ENCODE peak calls at places on chromosomes 3 and 15, in six cellular contexts. P is neural progenitor cell, K is prostate gland, L is lower lobe of right lung, A is heart right ventricle, C is Peyer's patch. G is an unnamed sample.

GRCh38 chr3:197682713-197683112 is 54.0 kb downstream of the RUBCN start:
- DNase-seq in C (no peak), K (no peak), L (no peak), P (no peak), A (no peak), G (no peak)

GRCh38 chr3:181326637-181327223 is 337.2 kb upstream of the DNAJC19 start:
- DNase-seq in A (no peak), L (no peak), K (no peak), C (no peak), P (peak; percentile 65), G (no peak)

GRCh38 chr3:152445227-152445626 is 176.5 kb downstream of the MBNL1 start:
- DNase-seq in K (no peak), C (no peak), P (no peak), A (no peak), L (no peak), G (no peak)

GRCh38 chr15:42088801-42089640 is 5.3 kb downstream of the PLA2G4D start:
- DNase-seq in K (no peak), L (no peak), P (no peak), A (no peak), C (no peak), G (no peak)

GRCh38 chr3:133413166-133414020 is 13.5 kb downstream of the BFSP2 start:
- DNase-seq in P (peak; percentile 17), A (no peak), C (no peak), K (no peak), L (no peak), G (no peak)

GRCh38 chr3:119628390-119628789 is 30.7 kb downstream of the PLA1A start:
- DNase-seq in L (no peak), A (no peak), K (no peak), P (no peak), C (no peak), G (no peak)

GRCh38 chr3:30531017-30531570 is 75.3 kb upstream of the TGFBR2 start:
- DNase-seq in C (no peak), L (no peak), A (no peak), K (no peak), P (no peak), G (no peak)

GRCh38 chr3:156551261-156551660 is 3.7 kb downstream of the SSR3 start:
- DNase-seq in A (no peak), C (no peak), P (no peak), L (no peak), K (no peak), G (no peak)

GRCh38 chr3:15660055-15660940 is 58.8 kb downstream of the BTD start:
- DNase-seq in K (no peak), P (no peak), L (no peak), C (no peak), A (no peak), G (no peak)

GRCh38 chr3:125624341-125624740 is 29.0 kb upstream of the OSBPL11 start:
- DNase-seq in K (no peak), L (no peak), P (no peak), C (no peak), A (no peak), G (no peak)

DNA sequence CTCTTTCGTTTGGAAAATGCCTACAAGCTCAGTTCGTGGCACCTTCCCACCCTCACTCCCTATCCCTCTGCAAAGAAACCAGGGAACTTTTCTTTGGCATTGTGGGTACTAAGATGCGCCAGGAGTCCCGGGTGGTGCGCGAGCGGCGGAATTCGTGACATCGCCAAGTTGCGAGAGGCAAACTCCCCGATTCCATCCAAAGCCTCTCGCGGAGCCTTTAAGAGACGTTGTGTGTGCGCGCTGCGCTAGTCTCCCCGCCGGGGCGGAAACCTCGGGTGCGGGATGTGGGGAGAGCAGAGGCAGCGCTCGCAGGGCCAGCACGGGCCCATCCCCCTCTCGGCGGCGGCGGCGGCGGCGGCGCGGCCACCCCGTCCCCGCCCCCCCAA is 443 bp upstream of the NR2F2 start:
- DNase-seq in A (no peak), P (no peak), C (no peak), L (peak; percentile 74), K (no peak), G (no peak)
- H3K27me3 ChIP-seq in A (peaks cover 27% of the 10 kb centered on the region), P (peaks cover 56% of the 10 kb centered on the region), C (no peaks in the 10 kb centered on the region), L (peaks cover 24% of the 10 kb centered on the region), K (no peaks in the 10 kb centered on the region), G (no peaks in the 10 kb centered on the region)

DNA sequence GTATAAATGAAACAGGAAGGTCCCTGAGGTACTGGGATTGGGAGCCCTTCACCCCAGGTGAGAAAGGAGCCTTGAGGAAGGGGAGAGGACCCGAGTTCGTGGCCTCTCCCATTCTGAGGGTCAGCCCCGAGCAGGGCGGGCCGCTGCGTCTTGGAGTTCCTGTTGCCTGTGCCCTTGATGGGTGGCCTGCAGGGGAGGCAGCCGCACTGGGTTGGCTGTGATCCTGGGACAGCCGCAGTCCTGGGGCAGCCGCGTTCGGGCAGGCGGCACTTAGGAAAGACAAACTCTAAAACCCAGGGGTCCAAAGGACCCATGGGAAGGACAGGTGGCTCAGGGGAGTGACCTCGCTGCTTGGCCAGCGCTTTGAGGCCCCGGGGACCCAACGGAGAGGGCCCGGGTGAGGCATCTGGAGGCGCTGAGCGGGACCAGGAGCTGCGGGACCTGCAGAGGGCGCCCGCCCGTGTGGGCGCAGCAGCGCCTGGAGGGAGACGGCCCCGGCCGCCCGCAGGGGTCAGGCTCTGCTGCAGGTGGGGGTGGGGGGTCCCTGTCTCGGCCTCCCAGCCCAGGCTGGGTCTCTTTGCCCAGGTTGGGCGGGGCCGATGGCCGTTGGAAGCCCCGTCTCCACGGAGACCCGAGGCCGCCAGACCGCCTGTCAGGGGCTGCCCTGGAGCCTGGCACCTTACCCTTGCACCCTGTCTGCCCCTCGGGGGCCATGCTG is 65.1 kb downstream of the HMCES start:
- DNase-seq in L (peak; percentile 65), C (peak; percentile 64), A (no peak), K (no peak), P (peak; percentile 77), G (peak; percentile 45)
- TF ChIP-seq CTCF in L (peak; percentile 59), C (peak; percentile 44), A (peak; percentile 60), K (peak; percentile 10), P (peak; percentile 70), G (peak; percentile 38)

GRCh38 chr3:55206000-55206399 is 278.1 kb upstream of the LRTM1 start:
- DNase-seq in K (no peak), P (no peak), A (no peak), C (no peak), L (no peak), G (no peak)
- H3K27me3 ChIP-seq in K (no peaks in the 10 kb centered on the region), P (no peaks in the 10 kb centered on the region), A (no peaks in the 10 kb centered on the region), C (no peaks in the 10 kb centered on the region), L (no peaks in the 10 kb centered on the region), G (no peaks in the 10 kb centered on the region)

GRCh38 chr3:128663151-128663550 is 12.5 kb upstream of the RPN1 start:
- DNase-seq in P (no peak), A (no peak), C (no peak), L (no peak), K (no peak), G (no peak)

DNA sequence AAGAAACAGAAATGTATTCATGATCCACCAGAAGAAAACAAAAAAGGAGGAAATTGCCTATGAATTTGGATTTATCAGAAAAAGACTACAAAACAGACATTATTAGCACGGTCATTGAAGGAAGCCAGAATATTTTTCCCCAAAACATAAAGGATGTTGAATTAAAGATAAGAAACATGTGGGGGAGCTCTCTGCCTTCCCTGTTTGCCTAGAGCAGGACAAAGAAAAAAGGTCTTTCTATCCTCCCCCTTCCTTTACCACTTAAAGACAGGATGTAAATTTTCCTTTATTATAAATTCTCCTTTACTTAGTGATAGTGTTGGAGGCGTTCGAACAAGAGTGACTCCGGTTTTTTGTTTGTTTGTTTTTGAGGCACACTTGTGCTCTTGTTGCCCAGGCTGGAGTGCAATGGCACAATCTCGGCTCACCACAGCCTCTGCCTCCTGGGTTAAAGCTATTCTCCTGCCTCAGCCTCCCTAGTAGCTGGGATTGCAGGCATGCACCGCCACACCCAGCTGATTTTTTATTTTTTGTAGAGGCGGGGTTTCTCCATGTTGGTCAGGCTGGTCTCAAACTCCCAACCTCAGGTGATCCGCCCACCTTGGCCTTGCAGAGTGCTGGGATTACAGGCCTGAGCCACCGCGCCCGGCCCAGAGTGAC is 14.9 kb upstream of the RPN1 start:
- DNase-seq in C (no peak), P (no peak), K (no peak), A (no peak), L (no peak), G (no peak)
- TF ChIP-seq CTCF in C (no peak), P (no peak), K (no peak), A (peak; percentile 6), L (no peak), G (no peak)

DNA sequence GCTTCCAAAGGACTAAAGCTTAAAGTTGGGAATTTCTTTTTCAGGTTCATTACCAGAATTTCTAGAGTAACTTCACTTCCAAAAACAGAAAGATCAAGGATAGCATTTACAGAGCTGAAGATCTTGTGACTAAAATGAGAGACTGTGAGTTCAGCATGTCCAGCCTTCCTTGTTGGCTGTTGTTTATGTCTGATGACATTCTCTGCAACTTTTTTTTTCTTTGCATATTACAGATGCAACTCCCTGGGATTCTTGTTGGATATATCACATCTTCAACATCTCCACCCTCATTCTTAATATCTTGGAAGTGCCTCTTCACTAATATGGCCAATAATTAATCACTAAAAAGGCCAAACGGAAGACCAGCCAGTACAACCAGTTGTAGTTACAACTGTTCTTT is 86.2 kb upstream of the FRMD4B start:
- DNase-seq in K (no peak), A (no peak), L (no peak), P (no peak), C (no peak), G (no peak)
- H3K27me3 ChIP-seq in K (no peaks in the 10 kb centered on the region), A (no peaks in the 10 kb centered on the region), L (no peaks in the 10 kb centered on the region), P (no peaks in the 10 kb centered on the region), C (no peaks in the 10 kb centered on the region), G (no peaks in the 10 kb centered on the region)

GRCh38 chr15:100891316-100892012 is 11.8 kb downstream of the ALDH1A3 start:
- DNase-seq in K (no peak), A (no peak), C (no peak), L (no peak), P (peak; percentile 79), G (no peak)
- TF ChIP-seq CTCF in K (no peak), A (no peak), C (no peak), L (no peak), P (peak; percentile 35), G (no peak)

DNA sequence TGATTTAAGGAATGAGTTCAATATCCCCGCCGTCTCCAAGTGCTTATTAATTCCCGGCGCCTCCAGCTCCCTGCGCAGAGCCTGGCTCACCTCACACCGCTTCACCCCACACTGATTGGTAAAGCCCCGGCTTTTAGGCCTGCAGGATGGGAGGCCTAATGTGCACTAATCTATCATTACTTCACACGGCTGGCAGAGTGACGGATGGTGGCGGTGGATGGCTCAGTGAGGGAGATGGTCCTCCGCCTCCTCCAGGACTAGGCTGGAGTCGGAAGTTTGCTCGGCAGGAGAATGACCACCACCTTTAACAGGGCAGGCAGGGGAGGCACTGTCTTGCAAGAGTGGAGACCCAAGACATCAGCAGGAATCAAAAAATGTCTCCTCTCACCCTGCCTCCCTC is 81.7 kb downstream of the MEGF11 start:
- DNase-seq in A (no peak), C (no peak), P (no peak), K (no peak), L (no peak), G (no peak)
- H3K27me3 ChIP-seq in A (peaks cover 24% of the 10 kb centered on the region), C (no peaks in the 10 kb centered on the region), P (no peaks in the 10 kb centered on the region), K (peaks cover 1% of the 10 kb centered on the region), L (no peaks in the 10 kb centered on the region), G (no peaks in the 10 kb centered on the region)

GRCh38 chr15:40336129-40337122 is 4.3 kb downstream of the CCDC9B start:
- DNase-seq in L (no peak), A (no peak), K (no peak), C (no peak), P (peak; percentile 60), G (no peak)
- TF ChIP-seq CTCF in L (no peak), A (peak; percentile 33), K (no peak), C (no peak), P (peak; percentile 54), G (no peak)

GRCh38 chr15:92395557-92395956 is 1.9 kb downstream of the ST8SIA2 start:
- DNase-seq in L (no peak), P (no peak), C (no peak), K (no peak), A (no peak), G (no peak)
- H3K27me3 ChIP-seq in L (peaks cover 66% of the 10 kb centered on the region), P (peaks cover 57% of the 10 kb centered on the region), C (no peaks in the 10 kb centered on the region), K (peaks cover 13% of the 10 kb centered on the region), A (peaks cover 64% of the 10 kb centered on the region), G (no peaks in the 10 kb centered on the region)